ENCODE peak calls at places on chromosome 20, in five cellular contexts. R is heart left ventricle, B is left ventricle myocardium inferior, X is left lung, K is H9. H is an unnamed sample.

GRCh38 chr20:15063077-15063476 is 725.7 kb upstream of the FLRT3 start:
- DNase-seq in R (no peak), B (no peak), X (no peak), K (no peak), H (no peak)

GRCh38 chr20:25462166-25462565 is 54.7 kb downstream of the GINS1 start:
- DNase-seq in R (no peak), B (no peak), X (no peak), K (no peak), H (no peak)

GRCh38 chr20:8145246-8145639 is 13.2 kb downstream of the PLCB1 start:
- DNase-seq in R (no peak), B (no peak), X (no peak), K (no peak), H (no peak)

GRCh38 chr20:33680681-33681080 is 5.5 kb downstream of the E2F1 start:
- DNase-seq in R (no peak), B (no peak), X (no peak), K (no peak), H (no peak)

GRCh38 chr20:7772376-7772775 is 167.9 kb downstream of the HAO1 start:
- DNase-seq in R (no peak), B (peak; percentile 15), X (no peak), K (no peak), H (no peak)

GRCh38 chr20:23031346-23031745 is 3.8 kb upstream of the SSTR4 start:
- DNase-seq in R (no peak), B (no peak), X (no peak), K (no peak), H (no peak)

GRCh38 chr20:63594043-63594561 is 20.1 kb upstream of the HELZ2 start:
- DNase-seq in R (no peak), B (no peak), X (peak; percentile 37), K (no peak), H (no peak)

GRCh38 chr20:9241721-9242427 is 173.0 kb downstream of the PLCB4 start:
- DNase-seq in R (no peak), B (no peak), X (no peak), K (no peak), H (no peak)

GRCh38 chr20:47758517-47759450 is 26.5 kb downstream of the SULF2 start:
- DNase-seq in R (no peak), B (no peak), X (no peak), K (no peak), H (no peak)

GRCh38 chr20:53918010-53918311 is 152.4 kb downstream of the BCAS1 start:
- DNase-seq in R (no peak), B (no peak), X (no peak), K (no peak), H (no peak)
- H3K4me1 ChIP-seq in R (peaks cover 31% of the 10 kb centered on the region), B (peaks cover 44% of the 10 kb centered on the region), X (peaks cover 59% of the 10 kb centered on the region), K (peaks cover 16% of the 10 kb centered on the region), H (peaks cover 5% of the 10 kb centered on the region)

DNA sequence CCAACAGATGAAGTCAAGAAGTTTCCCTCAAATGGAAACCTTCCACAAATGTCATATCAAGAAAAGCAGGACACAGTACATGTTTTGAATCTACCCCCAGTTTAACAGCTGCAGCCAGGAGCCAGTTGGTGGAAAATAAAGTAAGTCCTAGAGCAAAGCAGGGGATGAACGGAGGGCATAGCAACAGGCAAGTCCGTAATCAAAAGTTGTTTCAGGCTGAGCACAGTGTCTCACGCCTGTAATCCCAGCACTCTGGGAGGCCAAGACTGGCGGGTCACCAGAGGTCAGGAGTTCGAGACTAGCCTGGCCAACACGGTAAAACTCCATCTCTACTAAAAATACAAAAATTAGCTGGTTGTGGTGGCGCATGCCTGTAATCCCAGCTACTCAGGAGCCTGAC is 2.4 kb upstream of the SALL4 start:
- DNase-seq in R (no peak), B (no peak), X (no peak), K (no peak), H (no peak)
- H3K4me1 ChIP-seq in R (peaks cover 24% of the 10 kb centered on the region), B (peaks cover 24% of the 10 kb centered on the region), X (peaks cover 24% of the 10 kb centered on the region), K (no peaks in the 10 kb centered on the region), H (no peaks in the 10 kb centered on the region)

DNA sequence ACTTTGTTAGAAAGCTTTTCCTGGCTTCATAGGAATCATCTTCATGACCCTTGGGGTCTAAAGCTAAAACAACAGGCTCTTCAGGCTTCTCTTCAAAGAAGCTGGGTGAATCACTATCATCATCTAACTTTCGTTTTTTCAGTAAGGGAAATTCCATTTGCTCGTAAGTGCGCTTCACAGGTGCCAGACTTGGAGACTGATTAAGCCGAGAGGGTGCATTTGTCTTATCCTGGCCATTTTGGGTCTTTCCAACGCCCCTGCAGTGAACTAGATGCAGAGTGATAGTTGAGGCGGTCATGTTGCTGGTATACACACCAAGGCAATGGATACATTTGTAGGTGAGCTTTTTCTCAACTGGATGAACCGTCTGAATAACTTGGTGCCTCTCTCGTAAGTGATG is 38.8 kb downstream of the ADNP start:
- DNase-seq in R (no peak), B (no peak), X (no peak), K (no peak), H (no peak)
- H3K4me1 ChIP-seq in R (peaks cover 5% of the 10 kb centered on the region), B (peaks cover 12% of the 10 kb centered on the region), X (no peaks in the 10 kb centered on the region), K (no peaks in the 10 kb centered on the region), H (no peaks in the 10 kb centered on the region)

GRCh38 chr20:4471221-4471620 is 250.5 kb upstream of the PRND start:
- DNase-seq in R (no peak), B (no peak), X (no peak), K (no peak), H (no peak)

GRCh38 chr20:4470375-4470774 is 251.3 kb upstream of the PRND start:
- DNase-seq in R (no peak), B (no peak), X (no peak), K (no peak), H (no peak)

GRCh38 chr20:4465855-4466545 is 255.7 kb upstream of the PRND start:
- DNase-seq in R (no peak), B (no peak), X (no peak), K (no peak), H (no peak)

GRCh38 chr20:4469910-4470309 is 251.8 kb upstream of the PRND start:
- DNase-seq in R (no peak), B (no peak), X (no peak), K (no peak), H (no peak)

DNA sequence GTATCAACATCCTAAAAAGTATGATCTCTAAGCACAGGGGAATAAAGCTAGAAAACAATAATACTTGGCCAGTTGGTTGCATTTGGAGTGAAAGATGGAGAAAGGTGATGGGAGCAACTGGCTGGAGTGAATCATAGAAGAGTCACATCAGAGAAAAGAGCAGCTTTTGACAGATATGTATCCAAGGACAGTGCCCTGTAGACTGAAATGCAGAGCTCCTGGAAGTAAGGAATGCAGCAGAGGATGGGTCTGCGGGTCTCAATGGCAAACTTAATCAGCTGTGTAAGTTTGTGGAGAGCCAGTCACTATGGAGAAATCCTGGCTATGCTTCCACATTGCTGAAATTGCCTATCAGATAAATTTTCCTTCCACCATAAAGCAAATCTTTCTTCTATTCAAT is 253.6 kb upstream of the PRND start:
- DNase-seq in R (no peak), B (no peak), X (no peak), K (no peak), H (no peak)
- H3K4me1 ChIP-seq in R (no peaks in the 10 kb centered on the region), B (peaks cover 4% of the 10 kb centered on the region), X (no peaks in the 10 kb centered on the region), K (no peaks in the 10 kb centered on the region), H (no peaks in the 10 kb centered on the region)